ENCODE peak calls at places on chromosomes 6 and 20, in nine cellular contexts. Q is CD4-positive, alpha-beta T cell; X is ascending aorta; Z is GM06990; R is CD8-positive, alpha-beta T cell; V is fibroblast of lung; D is neural progenitor cell; F is heart left ventricle; I is BJ. S is an unnamed sample.

GRCh38 chr6:88490865-88491264 is 324.7 kb upstream of the CNR1 start:
- DNase-seq in Q (no peak), X (no peak), Z (no peak), R (no peak), V (no peak), D (no peak), F (no peak), I (no peak), S (no peak)

GRCh38 chr6:7311920-7312615 is 931 bp downstream of the SSR1 start:
- DNase-seq in Q (no peak), X (no peak), Z (no peak), R (no peak), V (peak), D (peak), F (no peak), I (no peak), S (no peak)

GRCh38 chr6:165340532-165340931 is 31.1 kb upstream of the C6orf118 start:
- DNase-seq in Q (no peak), X (no peak), Z (no peak), R (no peak), V (no peak), D (peak), F (no peak), I (no peak), S (no peak)

GRCh38 chr6:47788498-47788884 is 6.7 kb downstream of the OPN5 start:
- DNase-seq in Q (no peak), X (no peak), Z (no peak), R (no peak), V (no peak), D (no peak), F (no peak), I (no peak), S (no peak)

GRCh38 chr6:101683884-101684283 is 290.4 kb downstream of the GRIK2 start:
- DNase-seq in Q (no peak), X (no peak), Z (no peak), R (no peak), V (no peak), D (no peak), F (no peak), I (no peak), S (no peak)

GRCh38 chr20:63732118-63733095 is 4.1 kb upstream of the LIME1 start:
- DNase-seq in Q (no peak), X (no peak), Z (no peak), R (no peak), V (no peak), D (no peak), F (no peak), I (no peak), S (no peak)

GRCh38 chr6:156963712-156964700 is 186.8 kb downstream of the ARID1B start:
- DNase-seq in Q (no peak), X (no peak), Z (peak), R (no peak), V (peak), D (no peak), F (no peak), I (no peak), S (no peak)

GRCh38 chr20:63979549-63980316 is at the start of gene SAMD10:
- DNase-seq in Q (peak), X (no peak), Z (peak), R (peak), V (no peak), D (peak), F (no peak), I (no peak), S (no peak)

GRCh38 chr6:47524136-47524840 is 46.7 kb downstream of the CD2AP start:
- DNase-seq in Q (no peak), X (no peak), Z (no peak), R (no peak), V (no peak), D (no peak), F (no peak), I (no peak), S (no peak)

GRCh38 chr20:54643761-54644160 is 168.4 kb downstream of the DOK5 start:
- DNase-seq in Q (no peak), X (peak), Z (no peak), R (no peak), V (peak), D (no peak), F (no peak), I (no peak), S (no peak)

GRCh38 chr20:40970218-40970617 is 58.4 kb upstream of the TOP1 start:
- DNase-seq in Q (no peak), X (no peak), Z (no peak), R (no peak), V (no peak), D (peak), F (no peak), I (no peak), S (no peak)

GRCh38 chr20:3677733-3678132 is 4.1 kb downstream of the ADAM33 start:
- DNase-seq in Q (no peak), X (no peak), Z (no peak), R (no peak), V (peak), D (no peak), F (no peak), I (no peak), S (no peak)
- TF ChIP-seq CTCF in Q (no peak), X (no peak), Z (no peak), R (no peak), V (no peak), D (no peak), F (no peak), I (no peak), S (no peak)

GRCh38 chr20:6841128-6841527 is 73.6 kb downstream of the BMP2 start:
- DNase-seq in Q (no peak), X (no peak), Z (no peak), R (no peak), V (no peak), D (no peak), F (no peak), I (no peak), S (no peak)

GRCh38 chr20:6838181-6838826 is 70.8 kb downstream of the BMP2 start:
- DNase-seq in Q (no peak), X (no peak), Z (peak), R (no peak), V (no peak), D (peak), F (no peak), I (no peak), S (no peak)

GRCh38 chr20:6835609-6836008 is 68.1 kb downstream of the BMP2 start:
- DNase-seq in Q (no peak), X (no peak), Z (no peak), R (no peak), V (no peak), D (no peak), F (no peak), I (no peak), S (no peak)

GRCh38 chr20:6836821-6837374 is 69.4 kb downstream of the BMP2 start:
- DNase-seq in Q (no peak), X (no peak), Z (no peak), R (no peak), V (no peak), D (no peak), F (no peak), I (no peak), S (no peak)

DNA sequence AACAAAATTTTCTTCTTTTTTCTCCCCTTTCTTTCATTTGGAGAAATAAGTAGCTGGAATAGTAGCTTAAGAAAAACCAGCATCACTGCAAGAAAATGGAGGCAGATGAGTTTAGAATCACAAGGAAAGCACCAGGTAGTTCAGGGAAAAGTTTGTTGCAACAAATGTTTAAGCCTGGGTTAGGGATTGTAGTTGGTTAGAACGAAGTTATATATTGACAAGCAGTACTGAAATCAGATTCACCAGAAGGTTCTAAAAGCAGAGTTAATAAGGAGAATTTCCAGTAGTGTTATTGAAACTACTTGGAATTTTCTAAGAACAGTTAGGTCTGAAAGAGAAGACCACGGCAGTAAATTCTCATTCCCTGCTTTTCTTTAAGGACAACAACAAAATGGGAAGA is 70.2 kb downstream of the BMP2 start:
- DNase-seq in Q (no peak), X (no peak), Z (no peak), R (no peak), V (no peak), D (no peak), F (no peak), I (no peak), S (no peak)
- TF ChIP-seq CTCF in Q (no peak), X (no peak), Z (no peak), R (no peak), V (no peak), D (no peak), F (no peak), I (no peak), S (no peak)

GRCh38 chr6:1917628-1918371 is 308.1 kb downstream of the FOXC1 start:
- DNase-seq in Q (no peak), X (peak), Z (no peak), R (no peak), V (peak), D (no peak), F (no peak), I (no peak), S (no peak)
- TF ChIP-seq CTCF in Q (no peak), X (no peak), Z (no peak), R (no peak), V (no peak), D (no peak), F (no peak), I (no peak), S (no peak)

GRCh38 chr6:55016261-55016660 is 158.1 kb upstream of the HCRTR2 start:
- DNase-seq in Q (no peak), X (no peak), Z (no peak), R (no peak), V (peak), D (no peak), F (no peak), I (no peak), S (no peak)

GRCh38 chr6:55012454-55012853 is 161.9 kb upstream of the HCRTR2 start:
- DNase-seq in Q (no peak), X (no peak), Z (no peak), R (no peak), V (no peak), D (no peak), F (no peak), I (no peak), S (no peak)

GRCh38 chr6:55014321-55015088 is 159.8 kb upstream of the HCRTR2 start:
- DNase-seq in Q (no peak), X (no peak), Z (no peak), R (no peak), V (peak), D (no peak), F (no peak), I (no peak), S (no peak)

GRCh38 chr6:55009114-55009513 is 162.5 kb downstream of the FAM83B start:
- DNase-seq in Q (no peak), X (no peak), Z (no peak), R (no peak), V (no peak), D (peak), F (no peak), I (no peak), S (no peak)

GRCh38 chr6:55011034-55011433 is 163.3 kb upstream of the HCRTR2 start:
- DNase-seq in Q (no peak), X (no peak), Z (no peak), R (no peak), V (no peak), D (no peak), F (no peak), I (no peak), S (no peak)
- TF ChIP-seq CTCF in Q (no peak), X (no peak), Z (peak), R (no peak), V (no peak), D (peak), F (no peak), I (no peak), S (no peak)

GRCh38 chr6:1552296-1552761 is 57.4 kb upstream of the FOXC1 start:
- DNase-seq in Q (no peak), X (no peak), Z (no peak), R (no peak), V (peak), D (peak), F (no peak), I (no peak), S (no peak)
- TF ChIP-seq CTCF in Q (peak), X (no peak), Z (peak), R (no peak), V (peak), D (peak), F (peak), I (peak), S (no peak)

GRCh38 chr20:15236812-15237211 is 899.4 kb upstream of the FLRT3 start:
- DNase-seq in Q (no peak), X (no peak), Z (peak), R (no peak), V (peak), D (peak), F (no peak), I (no peak), S (no peak)
- TF ChIP-seq CTCF in Q (no peak), X (no peak), Z (peak), R (no peak), V (peak), D (peak), F (no peak), I (peak), S (no peak)

DNA sequence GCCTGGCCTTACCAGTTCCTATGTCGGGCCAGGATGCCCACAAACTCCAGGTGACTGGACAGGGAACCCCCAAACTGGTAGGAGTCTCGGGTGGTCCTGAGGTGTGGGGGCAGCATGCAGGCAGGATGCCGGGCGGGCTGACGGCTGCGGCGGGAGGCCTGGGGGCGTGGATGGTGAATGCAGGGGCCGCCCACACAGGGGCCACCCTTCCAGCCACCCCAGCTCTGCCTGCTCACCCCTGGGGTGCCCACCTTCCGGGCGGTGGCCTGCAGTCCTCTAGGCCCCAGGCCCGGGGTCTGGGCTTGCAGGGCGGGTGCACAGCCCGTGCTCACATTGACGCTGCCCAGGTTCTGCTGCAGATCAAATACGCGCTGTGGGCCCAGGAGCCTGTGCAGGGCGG is 8.4 kb downstream of the ADRM1 start:
- DNase-seq in Q (no peak), X (no peak), Z (no peak), R (no peak), V (no peak), D (no peak), F (no peak), I (no peak), S (no peak)
- TF ChIP-seq CTCF in Q (no peak), X (no peak), Z (no peak), R (no peak), V (no peak), D (no peak), F (no peak), I (no peak), S (no peak)

GRCh38 chr20:17964632-17965031 is 4.0 kb downstream of the SNX5 start:
- DNase-seq in Q (no peak), X (no peak), Z (no peak), R (no peak), V (no peak), D (no peak), F (no peak), I (no peak), S (no peak)

GRCh38 chr20:17965042-17965697 is 3.4 kb downstream of the SNX5 start:
- DNase-seq in Q (no peak), X (no peak), Z (no peak), R (no peak), V (peak), D (no peak), F (no peak), I (no peak), S (no peak)

GRCh38 chr20:17967595-17968365 is 814 bp downstream of the SNX5 start:
- DNase-seq in Q (no peak), X (peak), Z (no peak), R (no peak), V (peak), D (no peak), F (no peak), I (no peak), S (no peak)

GRCh38 chr20:17968366-17969275 is at the start of the genes MGME1 and SNX5:
- DNase-seq in Q (peak), X (peak), Z (peak), R (peak), V (peak), D (peak), F (peak), I (peak), S (peak)

GRCh38 chr20:17966432-17967312 is 1.9 kb downstream of the SNX5 start:
- DNase-seq in Q (no peak), X (no peak), Z (no peak), R (no peak), V (peak), D (no peak), F (no peak), I (no peak), S (no peak)
- TF ChIP-seq CTCF in Q (peak), X (no peak), Z (peak), R (no peak), V (no peak), D (peak), F (no peak), I (no peak), S (no peak)

S was measured in omental fat pad.